ENCODE peak calls at places on chromosomes 7 and 10, in seven cellular contexts. One of them, this sample, is unnamed.

GRCh38 chr7:142556745-142557144 is 192.5 kb upstream of the PRSS1 start:
- DNase-seq in astrocyte: peak; percentile 98
- DNase-seq in iPS DF 6.9: no peak
- DNase-seq in mucosa of descending colon: no peak
- DNase-seq in Panc1: peak; percentile 94
- DNase-seq in heart left ventricle: peak; percentile 38
- DNase-seq in tibial nerve: peak; percentile 40
- DNase-seq in this sample: peak; percentile 95

GRCh38 chr7:65251851-65252620 is 121.6 kb upstream of the ZNF92 start:
- DNase-seq in mucosa of descending colon: peak; percentile 37
- DNase-seq in iPS DF 6.9: peak; percentile 84
- DNase-seq in tibial nerve: no peak
- DNase-seq in Panc1: no peak
- DNase-seq in astrocyte: peak; percentile 55
- DNase-seq in heart left ventricle: peak; percentile 61
- DNase-seq in this sample: peak; percentile 61

GRCh38 chr10:12255048-12255447 is 59.1 kb downstream of the CDC123 start:
- DNase-seq in heart left ventricle: no peak
- DNase-seq in Panc1: no peak
- DNase-seq in iPS DF 6.9: no peak
- DNase-seq in tibial nerve: no peak
- DNase-seq in astrocyte: no peak
- DNase-seq in mucosa of descending colon: no peak
- DNase-seq in this sample: no peak

GRCh38 chr7:116588641-116589594 is 64.1 kb downstream of the CAV1 start:
- DNase-seq in heart left ventricle: no peak
- DNase-seq in mucosa of descending colon: no peak
- DNase-seq in Panc1: peak; percentile 48
- DNase-seq in iPS DF 6.9: no peak
- DNase-seq in tibial nerve: no peak
- DNase-seq in astrocyte: peak; percentile 56
- DNase-seq in this sample: peak; percentile 44

GRCh38 chr7:131483586-131483985 is 72.8 kb downstream of the PODXL start:
- DNase-seq in iPS DF 6.9: no peak
- DNase-seq in heart left ventricle: no peak
- DNase-seq in mucosa of descending colon: no peak
- DNase-seq in tibial nerve: no peak
- DNase-seq in Panc1: no peak
- DNase-seq in astrocyte: peak; percentile 8
- DNase-seq in this sample: no peak

GRCh38 chr7:75915416-75916156 is 631 bp downstream of the POR start:
- DNase-seq in mucosa of descending colon: peak; percentile 50
- DNase-seq in heart left ventricle: no peak
- DNase-seq in Panc1: no peak
- DNase-seq in astrocyte: no peak
- DNase-seq in tibial nerve: no peak
- DNase-seq in iPS DF 6.9: no peak
- DNase-seq in this sample: no peak

GRCh38 chr10:50572017-50572491 is 51.7 kb downstream of the SGMS1 start:
- DNase-seq in Panc1: no peak
- DNase-seq in astrocyte: no peak
- DNase-seq in mucosa of descending colon: no peak
- DNase-seq in iPS DF 6.9: no peak
- DNase-seq in heart left ventricle: no peak
- DNase-seq in tibial nerve: no peak
- DNase-seq in this sample: no peak

GRCh38 chr10:18159596-18159995 is 19.4 kb downstream of the CACNB2 start:
- DNase-seq in iPS DF 6.9: no peak
- DNase-seq in astrocyte: no peak
- DNase-seq in heart left ventricle: no peak
- DNase-seq in Panc1: no peak
- DNase-seq in mucosa of descending colon: no peak
- DNase-seq in tibial nerve: no peak
- DNase-seq in this sample: no peak

GRCh38 chr7:129169171-129169643 is 19.2 kb upstream of the SMO start:
- DNase-seq in heart left ventricle: peak; percentile 61
- DNase-seq in astrocyte: peak; percentile 36
- DNase-seq in Panc1: no peak
- DNase-seq in mucosa of descending colon: peak; percentile 67
- DNase-seq in tibial nerve: peak; percentile 35
- DNase-seq in iPS DF 6.9: no peak
- DNase-seq in this sample: no peak

GRCh38 chr7:119132439-119132838 is 907.9 kb downstream of the ANKRD7 start:
- DNase-seq in heart left ventricle: no peak
- DNase-seq in tibial nerve: no peak
- DNase-seq in astrocyte: no peak
- DNase-seq in Panc1: no peak
- DNase-seq in iPS DF 6.9: no peak
- DNase-seq in mucosa of descending colon: no peak
- DNase-seq in this sample: no peak

GRCh38 chr7:152402384-152403250 is 33.2 kb downstream of the KMT2C start:
- DNase-seq in tibial nerve: no peak
- DNase-seq in heart left ventricle: no peak
- DNase-seq in Panc1: no peak
- DNase-seq in astrocyte: peak; percentile 43
- DNase-seq in iPS DF 6.9: no peak
- DNase-seq in mucosa of descending colon: no peak
- DNase-seq in this sample: no peak

GRCh38 chr10:86321568-86321967 is 45.0 kb downstream of the GRID1 start:
- DNase-seq in Panc1: no peak
- DNase-seq in heart left ventricle: no peak
- DNase-seq in tibial nerve: no peak
- DNase-seq in astrocyte: no peak
- DNase-seq in mucosa of descending colon: no peak
- DNase-seq in iPS DF 6.9: no peak
- DNase-seq in this sample: no peak

GRCh38 chr7:124718032-124718766 is 47.4 kb downstream of the GPR37 start:
- DNase-seq in tibial nerve: no peak
- DNase-seq in iPS DF 6.9: no peak
- DNase-seq in heart left ventricle: no peak
- DNase-seq in mucosa of descending colon: no peak
- DNase-seq in Panc1: no peak
- DNase-seq in astrocyte: peak; percentile 27
- DNase-seq in this sample: no peak

GRCh38 chr10:4234661-4235060 is 449.7 kb upstream of the KLF6 start:
- DNase-seq in mucosa of descending colon: no peak
- DNase-seq in heart left ventricle: no peak
- DNase-seq in iPS DF 6.9: no peak
- DNase-seq in astrocyte: no peak
- DNase-seq in Panc1: no peak
- DNase-seq in tibial nerve: no peak
- DNase-seq in this sample: no peak

GRCh38 chr10:33638401-33638800 is 303.9 kb upstream of the NRP1 start:
- DNase-seq in heart left ventricle: no peak
- DNase-seq in Panc1: no peak
- DNase-seq in astrocyte: no peak
- DNase-seq in mucosa of descending colon: no peak
- DNase-seq in iPS DF 6.9: no peak
- DNase-seq in tibial nerve: no peak
- DNase-seq in this sample: no peak

GRCh38 chr10:61789031-61789430 is 112.5 kb upstream of the ARID5B start:
- DNase-seq in tibial nerve: no peak
- DNase-seq in heart left ventricle: no peak
- DNase-seq in Panc1: no peak
- DNase-seq in iPS DF 6.9: no peak
- DNase-seq in astrocyte: no peak
- DNase-seq in mucosa of descending colon: no peak
- DNase-seq in this sample: no peak
- H3K4me1 ChIP-seq in tibial nerve: peaks cover 6% of the 10 kb centered on the region
- H3K4me1 ChIP-seq in heart left ventricle: no peaks in the 10 kb centered on the region
- H3K4me1 ChIP-seq in Panc1: peaks cover 2% of the 10 kb centered on the region
- H3K4me1 ChIP-seq in iPS DF 6.9: no peaks in the 10 kb centered on the region
- H3K4me1 ChIP-seq in astrocyte: peaks cover 22% of the 10 kb centered on the region
- H3K4me1 ChIP-seq in mucosa of descending colon: no peaks in the 10 kb centered on the region
- H3K4me1 ChIP-seq in this sample: peaks cover 24% of the 10 kb centered on the region

GRCh38 chr7:87021285-87021684 is 38.2 kb downstream of the ELAPOR2 start:
- DNase-seq in heart left ventricle: no peak
- DNase-seq in iPS DF 6.9: no peak
- DNase-seq in mucosa of descending colon: no peak
- DNase-seq in tibial nerve: no peak
- DNase-seq in Panc1: no peak
- DNase-seq in astrocyte: no peak
- DNase-seq in this sample: no peak
- H3K4me1 ChIP-seq in heart left ventricle: no peaks in the 10 kb centered on the region
- H3K4me1 ChIP-seq in iPS DF 6.9: no peaks in the 10 kb centered on the region
- H3K4me1 ChIP-seq in mucosa of descending colon: no peaks in the 10 kb centered on the region
- H3K4me1 ChIP-seq in tibial nerve: no peaks in the 10 kb centered on the region
- H3K4me1 ChIP-seq in Panc1: no peaks in the 10 kb centered on the region
- H3K4me1 ChIP-seq in astrocyte: no peaks in the 10 kb centered on the region
- H3K4me1 ChIP-seq in this sample: no peaks in the 10 kb centered on the region

GRCh38 chr7:1236132-1236655 is 3.5 kb downstream of the UNCX start:
- DNase-seq in mucosa of descending colon: peak; percentile 39
- DNase-seq in astrocyte: no peak
- DNase-seq in tibial nerve: no peak
- DNase-seq in heart left ventricle: no peak
- DNase-seq in Panc1: no peak
- DNase-seq in iPS DF 6.9: no peak
- DNase-seq in this sample: no peak

GRCh38 chr7:1234049-1234691 is 1.5 kb downstream of the UNCX start:
- DNase-seq in iPS DF 6.9: no peak
- DNase-seq in astrocyte: no peak
- DNase-seq in tibial nerve: no peak
- DNase-seq in mucosa of descending colon: no peak
- DNase-seq in Panc1: no peak
- DNase-seq in heart left ventricle: no peak
- DNase-seq in this sample: no peak

GRCh38 chr7:1235501-1236131 is 2.9 kb downstream of the UNCX start:
- DNase-seq in astrocyte: no peak
- DNase-seq in Panc1: no peak
- DNase-seq in tibial nerve: no peak
- DNase-seq in iPS DF 6.9: no peak
- DNase-seq in mucosa of descending colon: no peak
- DNase-seq in heart left ventricle: no peak
- DNase-seq in this sample: peak; percentile 23

GRCh38 chr7:1233328-1234048 is 816 bp downstream of the UNCX start:
- DNase-seq in heart left ventricle: no peak
- DNase-seq in Panc1: no peak
- DNase-seq in mucosa of descending colon: peak; percentile 7
- DNase-seq in iPS DF 6.9: no peak
- DNase-seq in astrocyte: no peak
- DNase-seq in tibial nerve: no peak
- DNase-seq in this sample: no peak

GRCh38 chr7:1234794-1235500 is 2.3 kb downstream of the UNCX start:
- DNase-seq in tibial nerve: no peak
- DNase-seq in iPS DF 6.9: no peak
- DNase-seq in astrocyte: no peak
- DNase-seq in Panc1: no peak
- DNase-seq in mucosa of descending colon: no peak
- DNase-seq in heart left ventricle: no peak
- DNase-seq in this sample: no peak
- H3K4me1 ChIP-seq in tibial nerve: no peaks in the 10 kb centered on the region
- H3K4me1 ChIP-seq in iPS DF 6.9: peaks cover 8% of the 10 kb centered on the region
- H3K4me1 ChIP-seq in astrocyte: no peaks in the 10 kb centered on the region
- H3K4me1 ChIP-seq in Panc1: peaks cover 10% of the 10 kb centered on the region
- H3K4me1 ChIP-seq in mucosa of descending colon: peaks cover 2% of the 10 kb centered on the region
- H3K4me1 ChIP-seq in heart left ventricle: no peaks in the 10 kb centered on the region
- H3K4me1 ChIP-seq in this sample: no peaks in the 10 kb centered on the region

DNA sequence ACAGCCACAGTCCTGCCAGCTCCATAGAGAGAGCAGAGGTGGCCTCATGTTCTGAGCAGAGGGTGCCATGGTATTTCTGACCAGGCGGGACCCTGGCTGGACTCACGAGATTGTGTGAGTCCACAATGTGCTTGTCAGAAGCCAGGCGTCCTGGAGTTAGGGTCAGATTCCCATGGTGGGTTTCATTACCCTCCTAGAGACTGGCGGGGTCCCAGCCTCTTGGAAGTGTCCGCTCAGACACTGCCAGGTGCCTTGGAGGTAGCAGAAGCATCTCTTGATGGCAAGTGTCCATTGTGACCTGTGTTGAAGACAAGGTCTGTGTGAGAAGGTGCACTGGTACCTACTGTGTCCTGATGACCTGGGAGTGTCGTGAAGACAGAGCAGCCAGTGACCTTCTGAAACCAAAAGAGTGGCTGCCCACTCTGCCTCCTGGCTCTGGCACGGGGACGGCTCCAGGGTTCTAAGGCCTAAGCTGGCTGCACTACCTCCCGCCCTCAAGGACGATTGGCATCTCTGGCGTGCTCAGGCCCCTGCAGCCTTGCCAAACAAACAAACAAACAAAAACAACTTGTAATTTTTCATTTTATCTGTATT is 56.8 kb downstream of the MGMT start:
- DNase-seq in iPS DF 6.9: no peak
- DNase-seq in Panc1: no peak
- DNase-seq in heart left ventricle: no peak
- DNase-seq in mucosa of descending colon: no peak
- DNase-seq in astrocyte: no peak
- DNase-seq in tibial nerve: no peak
- DNase-seq in this sample: no peak
- H3K4me1 ChIP-seq in iPS DF 6.9: peaks cover 5% of the 10 kb centered on the region
- H3K4me1 ChIP-seq in Panc1: peaks cover 5% of the 10 kb centered on the region
- H3K4me1 ChIP-seq in heart left ventricle: no peaks in the 10 kb centered on the region
- H3K4me1 ChIP-seq in mucosa of descending colon: no peaks in the 10 kb centered on the region
- H3K4me1 ChIP-seq in astrocyte: peaks cover 7% of the 10 kb centered on the region
- H3K4me1 ChIP-seq in tibial nerve: no peaks in the 10 kb centered on the region
- H3K4me1 ChIP-seq in this sample: peaks cover 7% of the 10 kb centered on the region

DNA sequence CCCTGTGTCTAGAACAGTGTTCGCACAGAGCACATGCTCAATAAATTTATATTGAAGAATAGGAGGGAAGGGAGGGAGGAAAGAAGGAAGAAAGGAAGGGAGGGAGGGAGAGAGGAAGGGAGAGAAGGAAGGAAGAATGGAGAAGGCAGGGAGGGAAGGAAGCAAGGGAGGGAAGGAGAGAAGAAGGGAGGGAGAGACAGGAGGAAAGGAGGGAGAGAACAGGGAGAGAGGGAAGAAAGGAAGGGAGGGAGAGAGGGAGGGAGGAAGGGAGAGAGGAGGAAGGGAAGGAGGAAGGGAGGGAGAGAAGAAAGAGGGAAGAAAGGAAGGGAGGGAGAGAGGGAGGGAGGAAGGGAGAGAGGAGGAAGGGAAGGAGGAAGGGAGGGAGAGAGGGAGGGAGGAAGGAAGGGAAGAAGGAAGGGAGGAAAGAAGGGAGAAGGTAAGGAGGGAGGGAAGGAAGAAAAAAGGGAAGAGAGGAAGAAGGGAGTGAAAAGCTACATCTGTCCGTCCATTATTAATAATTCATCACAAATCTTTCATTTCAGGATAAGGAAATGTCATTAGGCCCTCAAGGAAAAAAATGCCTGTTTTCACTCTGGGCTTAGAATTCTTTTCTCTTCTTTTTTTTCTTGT is 79.7 kb downstream of the GRK5 start:
- DNase-seq in heart left ventricle: no peak
- DNase-seq in tibial nerve: no peak
- DNase-seq in iPS DF 6.9: no peak
- DNase-seq in Panc1: no peak
- DNase-seq in astrocyte: no peak
- DNase-seq in mucosa of descending colon: no peak
- DNase-seq in this sample: no peak
- H3K4me1 ChIP-seq in heart left ventricle: peaks cover 87% of the 10 kb centered on the region
- H3K4me1 ChIP-seq in tibial nerve: peaks cover 61% of the 10 kb centered on the region
- H3K4me1 ChIP-seq in iPS DF 6.9: no peaks in the 10 kb centered on the region
- H3K4me1 ChIP-seq in Panc1: peaks cover 68% of the 10 kb centered on the region
- H3K4me1 ChIP-seq in astrocyte: no peaks in the 10 kb centered on the region
- H3K4me1 ChIP-seq in mucosa of descending colon: peaks cover 8% of the 10 kb centered on the region
- H3K4me1 ChIP-seq in this sample: no peaks in the 10 kb centered on the region

GRCh38 chr10:43392757-43393156 is 16.2 kb downstream of the HNRNPF start:
- DNase-seq in Panc1: no peak
- DNase-seq in mucosa of descending colon: no peak
- DNase-seq in astrocyte: no peak
- DNase-seq in heart left ventricle: no peak
- DNase-seq in iPS DF 6.9: no peak
- DNase-seq in tibial nerve: no peak
- DNase-seq in this sample: no peak
- H3K4me1 ChIP-seq in Panc1: peaks cover 23% of the 10 kb centered on the region
- H3K4me1 ChIP-seq in mucosa of descending colon: peaks cover 9% of the 10 kb centered on the region
- H3K4me1 ChIP-seq in astrocyte: peaks cover 17% of the 10 kb centered on the region
- H3K4me1 ChIP-seq in heart left ventricle: peaks cover 32% of the 10 kb centered on the region
- H3K4me1 ChIP-seq in iPS DF 6.9: no peaks in the 10 kb centered on the region
- H3K4me1 ChIP-seq in tibial nerve: peaks cover 40% of the 10 kb centered on the region
- H3K4me1 ChIP-seq in this sample: peaks cover 13% of the 10 kb centered on the region

GRCh38 chr10:93462371-93462770 is 19.8 kb downstream of the MYOF start:
- DNase-seq in iPS DF 6.9: no peak
- DNase-seq in mucosa of descending colon: no peak
- DNase-seq in Panc1: no peak
- DNase-seq in astrocyte: no peak
- DNase-seq in tibial nerve: no peak
- DNase-seq in heart left ventricle: no peak
- DNase-seq in this sample: no peak
- H3K4me1 ChIP-seq in iPS DF 6.9: no peaks in the 10 kb centered on the region
- H3K4me1 ChIP-seq in mucosa of descending colon: peaks cover 15% of the 10 kb centered on the region
- H3K4me1 ChIP-seq in Panc1: peaks cover 90% of the 10 kb centered on the region
- H3K4me1 ChIP-seq in astrocyte: peaks cover 86% of the 10 kb centered on the region
- H3K4me1 ChIP-seq in tibial nerve: peaks cover 46% of the 10 kb centered on the region
- H3K4me1 ChIP-seq in heart left ventricle: peaks cover 48% of the 10 kb centered on the region
- H3K4me1 ChIP-seq in this sample: peaks cover 75% of the 10 kb centered on the region